ENCODE peak calls at places on chromosomes 5 and 9, in five cellular contexts. L is neural progenitor cell, I is MM.1S, U is GM23338, G is H1. K is an unnamed sample.

GRCh38 chr9:110255417-110256141 is 728 bp downstream of the TXN start:
- DNase-seq in L (peak; percentile 50), I (peak; percentile 49), U (peak; percentile 51), G (peak; percentile 68), K (peak; percentile 43)

GRCh38 chr5:128163991-128164390 is 80.4 kb downstream of the SLC12A2 start:
- DNase-seq in L (no peak), I (no peak), U (no peak), G (no peak), K (no peak)

GRCh38 chr5:43631182-43631910 is 28.4 kb downstream of the NNT start:
- DNase-seq in L (peak; percentile 93), I (peak; percentile 82), U (peak; percentile 98), G (peak; percentile 54), K (peak; percentile 44)

GRCh38 chr5:61322738-61323429 is 9.2 kb upstream of the ZSWIM6 start:
- DNase-seq in L (no peak), I (no peak), U (peak; percentile 5), G (no peak), K (no peak)

GRCh38 chr5:13939647-13940046 is 4.8 kb downstream of the DNAH5 start:
- DNase-seq in L (peak; percentile 84), I (no peak), U (no peak), G (no peak), K (no peak)

GRCh38 chr9:92496401-92496800 is 14.1 kb upstream of the ASPN start:
- DNase-seq in L (no peak), I (no peak), U (no peak), G (no peak), K (no peak)

GRCh38 chr9:124348831-124349230 is 66.4 kb downstream of the PSMB7 start:
- DNase-seq in L (no peak), I (no peak), U (no peak), G (no peak), K (no peak)

GRCh38 chr9:27247756-27248155 is 49.2 kb downstream of the EQTN start:
- DNase-seq in L (peak; percentile 71), I (peak; percentile 7), U (peak; percentile 82), G (peak; percentile 56), K (peak; percentile 11)

GRCh38 chr5:38274370-38274769 is 16.0 kb downstream of the EGFLAM start:
- DNase-seq in L (no peak), I (no peak), U (no peak), G (no peak), K (no peak)

GRCh38 chr5:69502375-69503143 is 10.0 kb downstream of the OCLN start:
- DNase-seq in L (no peak), I (no peak), U (no peak), G (no peak), K (no peak)

GRCh38 chr9:133731876-133732321 is 6.3 kb downstream of the SARDH start:
- DNase-seq in L (peak; percentile 84), I (no peak), U (peak; percentile 83), G (no peak), K (no peak)

GRCh38 chr9:83138422-83139135 is 75.6 kb upstream of the RASEF start:
- DNase-seq in L (no peak), I (no peak), U (no peak), G (no peak), K (no peak)

GRCh38 chr9:112245126-112245525 is 70.0 kb upstream of the SUSD1 start:
- DNase-seq in L (no peak), I (no peak), U (no peak), G (no peak), K (no peak)

GRCh38 chr9:137479315-137479861 is 20.3 kb upstream of the NSMF start:
- DNase-seq in L (no peak), I (no peak), U (no peak), G (no peak), K (no peak)

GRCh38 chr5:3226171-3226570 is 369.5 kb upstream of the IRX1 start:
- DNase-seq in L (no peak), I (no peak), U (no peak), G (no peak), K (no peak)

GRCh38 chr5:39624268-39624886 is 199.6 kb upstream of the DAB2 start:
- DNase-seq in L (no peak), I (no peak), U (peak; percentile 4), G (no peak), K (no peak)

GRCh38 chr5:75993638-75994037 is 89.5 kb upstream of the SV2C start:
- DNase-seq in L (no peak), I (no peak), U (no peak), G (no peak), K (no peak)

GRCh38 chr9:124695280-124695890 is 75.7 kb downstream of the NR6A1 start:
- DNase-seq in L (peak; percentile 15), I (no peak), U (no peak), G (no peak), K (no peak)

GRCh38 chr9:121636978-121637377 is 14.5 kb upstream of the DAB2IP start:
- DNase-seq in L (no peak), I (no peak), U (no peak), G (no peak), K (no peak)

GRCh38 chr5:61357745-61358144 is 25.7 kb downstream of the ZSWIM6 start:
- DNase-seq in L (peak; percentile 23), I (no peak), U (peak; percentile 69), G (peak; percentile 59), K (no peak)

GRCh38 chr9:79061766-79062165 is 510.0 kb upstream of the TLE4 start:
- DNase-seq in L (no peak), I (no peak), U (no peak), G (no peak), K (no peak)

GRCh38 chr9:30048396-30048795 is 2336.0 kb upstream of the ACO1 start:
- DNase-seq in L (no peak), I (no peak), U (no peak), G (no peak), K (no peak)

GRCh38 chr9:79701651-79702050 is 129.9 kb downstream of the TLE4 start:
- DNase-seq in L (no peak), I (no peak), U (no peak), G (no peak), K (no peak)

GRCh38 chr9:89442981-89443817 is 54.7 kb downstream of the SEMA4D start:
- DNase-seq in L (no peak), I (no peak), U (no peak), G (no peak), K (no peak)

GRCh38 chr5:179793470-179794139 is at the start of gene LTC4S:
- DNase-seq in L (no peak), I (no peak), U (no peak), G (no peak), K (peak; percentile 60)

GRCh38 chr5:109359643-109360042 is 50.1 kb downstream of the PJA2 start:
- DNase-seq in L (no peak), I (no peak), U (no peak), G (no peak), K (no peak)

GRCh38 chr5:109352024-109352423 is 57.8 kb downstream of the PJA2 start:
- DNase-seq in L (peak; percentile 7), I (no peak), U (no peak), G (no peak), K (no peak)

GRCh38 chr5:109352475-109352874 is 57.3 kb downstream of the PJA2 start:
- DNase-seq in L (no peak), I (no peak), U (no peak), G (no peak), K (no peak)

GRCh38 chr5:109350537-109351270 is 59.1 kb downstream of the PJA2 start:
- DNase-seq in L (no peak), I (no peak), U (no peak), G (no peak), K (no peak)

DNA sequence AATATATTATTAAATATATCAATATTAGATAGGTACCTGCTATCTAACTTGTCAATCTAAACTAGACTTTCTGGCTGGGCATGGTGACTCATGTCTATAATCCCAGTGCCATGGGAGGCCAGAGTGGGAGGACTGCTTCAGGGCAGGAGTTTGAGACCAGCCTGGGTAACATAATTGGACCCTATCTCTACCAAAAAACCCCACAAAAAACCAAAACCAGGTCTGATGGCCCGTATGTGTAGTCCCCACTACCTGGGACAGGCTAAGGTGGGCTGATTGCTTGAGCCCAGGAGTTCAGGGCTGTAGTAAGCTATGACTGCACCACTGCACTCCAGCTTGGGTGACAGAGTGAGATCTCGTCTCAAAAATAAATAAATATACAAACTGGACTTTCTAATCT is 55.0 kb downstream of the PJA2 start:
- DNase-seq in L (no peak), I (no peak), U (no peak), G (no peak), K (peak; percentile 7)
- H3K36me3 ChIP-seq in L (peaks cover 7% of the 10 kb centered on the region), I (no peaks in the 10 kb centered on the region), U (no peaks in the 10 kb centered on the region), G (no peaks in the 10 kb centered on the region), K (peaks cover 67% of the 10 kb centered on the region)

GRCh38 chr9:34484678-34485077 is 26.1 kb downstream of the DNAI1 start:
- DNase-seq in L (no peak), I (no peak), U (no peak), G (no peak), K (no peak)

DNA sequence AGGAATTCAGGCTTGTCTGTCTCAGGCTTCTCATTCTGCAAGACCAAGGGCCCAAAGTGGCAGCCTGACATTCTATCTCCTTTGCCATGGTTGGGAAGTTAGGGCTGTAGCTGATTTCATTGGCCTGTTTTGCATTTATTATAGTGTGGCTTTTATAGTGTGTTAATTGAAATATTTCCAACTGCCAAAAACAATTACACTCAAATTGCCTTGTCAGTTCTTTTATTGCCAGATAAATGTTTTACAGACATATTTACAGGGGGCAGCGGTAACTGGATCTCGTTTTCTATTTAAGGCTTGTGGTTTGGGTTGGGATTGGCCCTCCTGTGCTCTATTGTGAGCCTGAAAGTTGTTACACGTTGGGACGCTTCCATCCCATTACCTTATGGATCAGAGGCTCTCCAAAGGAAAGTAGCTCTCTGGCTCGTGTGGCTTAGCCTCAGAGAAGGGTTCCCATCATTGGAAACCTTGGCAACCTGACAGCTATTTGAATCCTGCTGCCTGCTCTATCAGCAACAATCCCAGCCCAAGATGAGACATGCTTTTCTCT is 20.8 kb downstream of the DNAI1 start:
- DNase-seq in L (peak; percentile 41), I (no peak), U (no peak), G (no peak), K (no peak)
- TF ChIP-seq EZH2 in L (no peak), I (no peak), U (no peak), G (no peak), K (no peak)

DNA sequence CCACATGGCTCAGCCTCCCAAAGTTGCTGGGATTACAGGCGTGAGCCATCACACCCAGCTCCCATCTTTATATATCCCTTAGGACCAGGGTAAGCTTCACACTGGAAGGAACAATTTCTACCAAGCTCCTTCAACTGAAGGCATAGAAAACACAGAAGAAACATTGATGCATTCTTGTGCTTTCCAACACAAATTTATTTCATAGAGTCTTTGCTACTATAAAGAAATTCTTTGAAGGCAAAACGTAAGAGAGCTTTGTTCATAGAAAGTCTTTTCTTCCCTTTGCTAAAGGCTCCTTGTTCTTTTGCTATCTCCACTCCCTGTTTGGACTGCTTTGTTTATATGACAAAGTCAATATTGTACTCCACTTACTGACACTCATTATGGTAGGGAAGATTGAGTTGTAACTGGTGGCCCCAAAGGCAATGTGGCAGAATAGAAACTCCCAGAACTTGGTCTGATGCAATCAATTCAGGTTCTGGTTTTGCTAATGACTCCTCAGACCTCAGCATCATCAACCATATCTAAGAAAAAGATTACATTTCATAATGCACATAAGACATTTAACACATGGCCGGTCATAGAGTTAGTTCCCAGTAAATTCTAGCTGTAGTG is 97.4 kb upstream of the CLINT1 start:
- DNase-seq in L (no peak), I (no peak), U (no peak), G (no peak), K (no peak)
- H3K36me3 ChIP-seq in L (no peaks in the 10 kb centered on the region), I (no peaks in the 10 kb centered on the region), U (no peaks in the 10 kb centered on the region), G (no peaks in the 10 kb centered on the region), K (no peaks in the 10 kb centered on the region)

GRCh38 chr5:1668141-1668721 is 131.4 kb downstream of the MRPL36 start:
- DNase-seq in L (peak; percentile 44), I (no peak), U (peak; percentile 62), G (no peak), K (no peak)
- TF ChIP-seq EZH2 in L (peak; percentile 72), I (no peak), U (no peak), G (no peak), K (no peak)

K was measured in DND-41.